ENCODE peak calls at places on chromosomes 5 and 9, in four cellular contexts. S, P, V and K are unnamed samples.

GRCh38 chr5:77844408-77845272 is 68.5 kb upstream of the TBCA start:
- DNase-seq in V (peak), P (peak), S (no peak), K (no peak)

GRCh38 chr5:159514229-159514822 is 184.0 kb upstream of the IL12B start:
- DNase-seq in P (no peak), S (no peak), V (peak), K (no peak)

GRCh38 chr5:6752236-6752635 is 39.0 kb downstream of the TENT4A start:
- DNase-seq in V (no peak), S (no peak), P (no peak), K (no peak)

GRCh38 chr5:14590949-14591348 is 9.4 kb downstream of the OTULINL start:
- DNase-seq in S (no peak), P (no peak), V (no peak), K (no peak)

GRCh38 chr9:128972956-128973355 is 25.5 kb downstream of the NUP188 start:
- DNase-seq in V (peak), S (no peak), P (no peak), K (no peak)

GRCh38 chr9:100277166-100277979 is 75.4 kb downstream of the TEX10 start:
- DNase-seq in S (no peak), V (peak), P (no peak), K (no peak)

GRCh38 chr9:124513374-124513994 is 6.3 kb upstream of the NR5A1 start:
- DNase-seq in P (no peak), S (no peak), V (no peak), K (no peak)

GRCh38 chr9:129125478-129125877 is 14.3 kb downstream of the PTPA start:
- DNase-seq in S (no peak), V (peak), P (no peak), K (no peak)

GRCh38 chr5:62341783-62342475 is 35.9 kb downstream of the KIF2A start:
- DNase-seq in V (no peak), P (no peak), S (no peak), K (no peak)

GRCh38 chr9:79673614-79674013 is 101.8 kb downstream of the TLE4 start:
- DNase-seq in P (no peak), S (no peak), V (no peak), K (no peak)

GRCh38 chr9:116952434-116952805 is 265.3 kb downstream of the TRIM32 start:
- DNase-seq in S (no peak), V (no peak), P (no peak), K (no peak)

GRCh38 chr5:178330791-178331404 is 98.3 kb upstream of the PHYKPL start:
- DNase-seq in V (no peak), S (no peak), P (no peak), K (no peak)

GRCh38 chr9:10957878-10958277 is 345.1 kb upstream of the PTPRD start:
- DNase-seq in S (no peak), V (no peak), P (no peak), K (no peak)

GRCh38 chr9:96150324-96151023 is 151.5 kb downstream of the HSD17B3 start:
- DNase-seq in S (no peak), P (no peak), V (no peak), K (no peak)

GRCh38 chr5:95530441-95530840 is 24.3 kb downstream of the SKIC3 start:
- DNase-seq in S (no peak), P (no peak), V (peak), K (no peak)

GRCh38 chr9:96045811-96046210 is 170.3 kb downstream of the ERCC6L2 start:
- DNase-seq in S (no peak), V (no peak), P (no peak), K (no peak)

GRCh38 chr9:91032056-91032455 is 230.4 kb downstream of the SYK start:
- DNase-seq in S (no peak), V (peak), P (no peak), K (no peak)

GRCh38 chr5:100901851-100902341 is 1.2 kb downstream of the ST8SIA4 start:
- DNase-seq in P (peak), S (peak), V (peak), K (peak)

GRCh38 chr5:135437796-135438560 is 9.2 kb downstream of the DCANP1 start:
- DNase-seq in V (peak), S (no peak), P (no peak), K (no peak)

GRCh38 chr9:68714416-68715180 is 9.6 kb downstream of the PIP5K1B start:
- DNase-seq in V (no peak), P (no peak), S (no peak), K (no peak)